ENCODE peak calls at places on chromosomes 7 and 10, in nine cellular contexts. O, Z, K, H, T, B, N, X and S are unnamed samples.
A peak's percentile ranks its signal among the peaks of the same experiment; 100 is the strongest.

GRCh38 chr10:130201043-130201380 is 64.8 kb downstream of the GLRX3 start:
- DNase-seq in O (no peak), Z (no peak), K (no peak), H (no peak), T (no peak), B (no peak), N (no peak), X (no peak), S (no peak)

GRCh38 chr10:72808001-72808400 is 85.5 kb upstream of the OIT3 start:
- DNase-seq in O (no peak), Z (no peak), K (no peak), H (no peak), T (no peak), B (no peak), N (no peak), X (no peak), S (no peak)

GRCh38 chr10:110491346-110491745 is 6.4 kb upstream of the DUSP5 start:
- DNase-seq in O (no peak), Z (no peak), K (peak; percentile 65), H (no peak), T (no peak), B (no peak), N (no peak), X (peak; percentile 59), S (no peak)

GRCh38 chr10:84341538-84341856 is 13.1 kb downstream of the CCSER2 start:
- DNase-seq in O (no peak), Z (no peak), K (no peak), H (no peak), T (no peak), B (no peak), N (no peak), X (no peak), S (no peak)

GRCh38 chr10:48446785-48447184 is 140.3 kb downstream of the MAPK8 start:
- DNase-seq in O (no peak), Z (no peak), K (no peak), H (no peak), T (no peak), B (no peak), N (peak; percentile 9), X (no peak), S (no peak)

GRCh38 chr10:99926925-99927718 is 82.6 kb downstream of the DNMBP start:
- DNase-seq in O (no peak), Z (no peak), K (peak; percentile 69), H (no peak), T (no peak), B (peak; percentile 66), N (peak; percentile 55), X (peak; percentile 34), S (no peak)

GRCh38 chr10:1495915-1496517 is 241.3 kb downstream of the ADARB2 start:
- DNase-seq in O (no peak), Z (no peak), K (no peak), H (no peak), T (no peak), B (no peak), N (no peak), X (no peak), S (no peak)

GRCh38 chr10:50512743-50513416 is 110.9 kb downstream of the SGMS1 start:
- DNase-seq in O (peak; percentile 19), Z (no peak), K (no peak), H (no peak), T (no peak), B (no peak), N (no peak), X (no peak), S (no peak)

GRCh38 chr7:155921804-155922506 is 109.7 kb upstream of the SHH start:
- DNase-seq in O (no peak), Z (peak; percentile 72), K (no peak), H (no peak), T (peak; percentile 75), B (no peak), N (peak; percentile 70), X (no peak), S (no peak)

GRCh38 chr7:3158501-3158900 is 114.8 kb upstream of the CARD11 start:
- DNase-seq in O (no peak), Z (no peak), K (peak; percentile 8), H (no peak), T (no peak), B (no peak), N (no peak), X (no peak), S (no peak)

GRCh38 chr10:76036410-76036940 is 605.1 kb downstream of the LRMDA start:
- DNase-seq in O (peak; percentile 23), Z (peak; percentile 77), K (peak; percentile 85), H (peak; percentile 79), T (peak; percentile 45), B (peak; percentile 75), N (peak; percentile 74), X (peak; percentile 65), S (peak; percentile 82)

GRCh38 chr7:13727279-13727678 is 262.2 kb downstream of the ETV1 start:
- DNase-seq in O (no peak), Z (peak; percentile 35), K (peak; percentile 26), H (no peak), T (no peak), B (no peak), N (no peak), X (no peak), S (no peak)

GRCh38 chr10:77531441-77532001 is 106.1 kb downstream of the KCNMA1 start:
- DNase-seq in O (no peak), Z (peak; percentile 63), K (peak; percentile 94), H (peak; percentile 68), T (peak; percentile 82), B (no peak), N (no peak), X (peak; percentile 82), S (peak; percentile 87)

GRCh38 chr7:155538293-155538692 is 8.1 kb downstream of the CNPY1 start:
- DNase-seq in O (no peak), Z (no peak), K (no peak), H (no peak), T (no peak), B (no peak), N (no peak), X (no peak), S (no peak)

GRCh38 chr10:49398986-49399385 is 3.1 kb upstream of the DRGX start:
- DNase-seq in O (no peak), Z (no peak), K (no peak), H (no peak), T (no peak), B (no peak), N (no peak), X (no peak), S (peak; percentile 24)

GRCh38 chr7:118104812-118105441 is 79.0 kb upstream of the LSM8 start:
- DNase-seq in O (peak; percentile 9), Z (no peak), K (peak; percentile 4), H (no peak), T (peak; percentile 33), B (no peak), N (no peak), X (peak; percentile 44), S (no peak)

GRCh38 chr7:46290374-46291061 is 369.4 kb upstream of the IGFBP3 start:
- DNase-seq in O (no peak), Z (no peak), K (peak; percentile 15), H (no peak), T (no peak), B (no peak), N (no peak), X (no peak), S (no peak)

GRCh38 chr10:29279779-29280535 is 8.9 kb upstream of the LYZL1 start:
- DNase-seq in O (no peak), Z (no peak), K (no peak), H (no peak), T (no peak), B (no peak), N (no peak), X (no peak), S (no peak)

GRCh38 chr7:132901241-132901640 is 180.6 kb downstream of the CHCHD3 start:
- DNase-seq in O (no peak), Z (no peak), K (no peak), H (no peak), T (no peak), B (no peak), N (no peak), X (no peak), S (no peak)

GRCh38 chr7:132897093-132897492 is 184.8 kb downstream of the CHCHD3 start:
- DNase-seq in O (no peak), Z (no peak), K (no peak), H (no peak), T (no peak), B (no peak), N (no peak), X (no peak), S (no peak)

GRCh38 chr7:132904209-132904608 is 177.7 kb downstream of the CHCHD3 start:
- DNase-seq in O (no peak), Z (no peak), K (no peak), H (no peak), T (peak; percentile 18), B (no peak), N (no peak), X (no peak), S (no peak)

GRCh38 chr7:132895231-132895630 is 186.7 kb downstream of the CHCHD3 start:
- DNase-seq in O (no peak), Z (no peak), K (no peak), H (no peak), T (no peak), B (no peak), N (no peak), X (no peak), S (no peak)

GRCh38 chr7:132899833-132900232 is 182.1 kb downstream of the CHCHD3 start:
- DNase-seq in O (no peak), Z (no peak), K (no peak), H (no peak), T (no peak), B (no peak), N (no peak), X (peak; percentile 13), S (no peak)
- TF ChIP-seq CTCF in O (peak; percentile 30), Z (no peak), K (no peak), H (no peak), T (peak; percentile 29), B (no peak), N (no peak), X (peak; percentile 14), S (no peak)

GRCh38 chr10:6401066-6401465 is 179.0 kb downstream of the PRKCQ start:
- DNase-seq in O (no peak), Z (no peak), K (no peak), H (no peak), T (peak; percentile 28), B (no peak), N (no peak), X (no peak), S (no peak)
- H3K4me3 ChIP-seq in O (peak overlapping the region; percentile 29), Z (no peak overlapping the region), K (no peak overlapping the region), H (peak overlapping the region; percentile 42), T (no peak overlapping the region), B (peak overlapping the region; percentile 59), N (no peak overlapping the region), X (no peak overlapping the region), S (no peak overlapping the region)

GRCh38 chr7:74665296-74665938 is 7.9 kb downstream of the GTF2I start:
- DNase-seq in O (no peak), Z (peak; percentile 22), K (no peak), H (no peak), T (no peak), B (no peak), N (no peak), X (no peak), S (no peak)
- TF ChIP-seq CTCF in O (no peak), Z (no peak), K (no peak), H (no peak), T (no peak), B (no peak), N (no peak), X (no peak), S (no peak)

GRCh38 chr10:35607475-35608316 is 2.6 kb downstream of the GJD4 start:
- DNase-seq in O (no peak), Z (no peak), K (peak; percentile 30), H (no peak), T (no peak), B (no peak), N (no peak), X (no peak), S (no peak)
- H3K4me3 ChIP-seq in O (no peak overlapping the region), Z (peak overlapping the region; percentile 26), K (peak overlapping the region; percentile 41), H (peak overlapping the region; percentile 50), T (peak overlapping the region; percentile 53), B (peak overlapping the region; percentile 69), N (peak overlapping the region; percentile 32), X (peak overlapping the region; percentile 40), S (peak overlapping the region; percentile 74)